ENCODE peak calls at places on chromosome 10, in five cellular contexts. B, K, Y, L and F are unnamed samples.

GRCh38 chr10:99658622-99659030 is 683 bp upstream of the ENTPD7 start:
- DNase-seq in K (peak; percentile 55), B (peak; percentile 32), Y (no peak), L (no peak), F (peak; percentile 70)

GRCh38 chr10:22615101-22615500 is 99.3 kb downstream of the PIP4K2A start:
- DNase-seq in K (no peak), Y (no peak), L (no peak), B (no peak), F (no peak)

GRCh38 chr10:103481974-103482531 is 3.0 kb upstream of the CALHM3 start:
- DNase-seq in L (no peak), K (peak; percentile 69), B (no peak), Y (no peak), F (no peak)

GRCh38 chr10:126638542-126638941 is 32.0 kb downstream of the C10orf90 start:
- DNase-seq in K (no peak), Y (no peak), L (peak; percentile 38), B (no peak), F (no peak)

GRCh38 chr10:9157656-9158055 is 1103.2 kb downstream of the GATA3 start:
- DNase-seq in L (no peak), B (no peak), Y (no peak), K (no peak), F (no peak)

GRCh38 chr10:99917963-99918825 is 91.6 kb downstream of the DNMBP start:
- DNase-seq in B (no peak), Y (peak; percentile 73), L (no peak), K (peak; percentile 59), F (no peak)

GRCh38 chr10:33139191-33139646 is 181.2 kb upstream of the ITGB1 start:
- DNase-seq in B (no peak), Y (no peak), K (no peak), L (peak; percentile 4), F (peak; percentile 21)

GRCh38 chr10:85266808-85267207 is 938.4 kb downstream of the CCSER2 start:
- DNase-seq in L (no peak), K (no peak), Y (no peak), B (no peak), F (no peak)

GRCh38 chr10:93476756-93477155 is 5.4 kb downstream of the MYOF start:
- DNase-seq in Y (no peak), K (no peak), L (no peak), B (no peak), F (no peak)

GRCh38 chr10:96565774-96566173 is 21.0 kb downstream of the TM9SF3 start:
- DNase-seq in B (no peak), Y (no peak), L (no peak), K (peak; percentile 80), F (no peak)

GRCh38 chr10:5958077-5958476 is 19.3 kb downstream of the IL15RA start:
- DNase-seq in K (peak; percentile 95), L (no peak), B (no peak), Y (no peak), F (no peak)

GRCh38 chr10:4650572-4650971 is 175.4 kb upstream of the AKR1E2 start:
- DNase-seq in L (no peak), Y (no peak), B (no peak), K (peak; percentile 75), F (no peak)

GRCh38 chr10:101777857-101778145 is 1.9 kb upstream of the FGF8 start:
- DNase-seq in L (peak; percentile 61), K (no peak), B (no peak), Y (peak; percentile 42), F (no peak)

GRCh38 chr10:33126118-33126517 is 168.1 kb upstream of the ITGB1 start:
- DNase-seq in B (peak; percentile 28), L (no peak), Y (no peak), K (peak; percentile 64), F (no peak)

GRCh38 chr10:122112625-122113160 is 123.7 kb downstream of the TACC2 start:
- DNase-seq in Y (peak; percentile 97), L (peak; percentile 86), B (peak; percentile 86), K (peak; percentile 96), F (peak; percentile 91)

GRCh38 chr10:100982916-100983830 is 4.1 kb downstream of the MRPL43 start:
- DNase-seq in Y (peak; percentile 59), K (no peak), L (peak; percentile 69), B (peak; percentile 4), F (peak; percentile 41)

GRCh38 chr10:89114846-89115625 is 92.1 kb downstream of the CH25H start:
- DNase-seq in B (no peak), K (no peak), Y (no peak), L (no peak), F (no peak)

GRCh38 chr10:124565565-124566221 is 104.1 kb downstream of the LHPP start:
- DNase-seq in B (no peak), L (peak; percentile 71), K (no peak), Y (no peak), F (no peak)

GRCh38 chr10:48286356-48286755 is 11.9 kb upstream of the FRMPD2 start:
- DNase-seq in B (no peak), Y (no peak), L (no peak), K (no peak), F (no peak)

GRCh38 chr10:6203331-6204062 is 765 bp downstream of the PFKFB3 start:
- DNase-seq in Y (peak; percentile 79), B (peak; percentile 67), K (peak; percentile 47), L (no peak), F (peak; percentile 65)

GRCh38 chr10:92291921-92292860 is 1.2 kb downstream of the MARCHF5 start:
- DNase-seq in L (no peak), B (peak; percentile 66), K (peak; percentile 57), Y (peak; percentile 75), F (peak; percentile 53)

GRCh38 chr10:22986771-22987542 is 59.1 kb downstream of the ARMC3 start:
- DNase-seq in L (no peak), K (peak; percentile 38), Y (no peak), B (no peak), F (no peak)

GRCh38 chr10:80416401-80417098 is 8.2 kb downstream of the PRXL2A start:
- DNase-seq in B (peak; percentile 66), K (no peak), Y (peak; percentile 94), L (peak; percentile 73), F (no peak)

GRCh38 chr10:519055-519715 is 170.3 kb downstream of the DIP2C start:
- DNase-seq in K (no peak), B (no peak), L (no peak), Y (peak; percentile 64), F (peak; percentile 40)

GRCh38 chr10:127920319-127921074 is 13.6 kb downstream of the PTPRE start:
- DNase-seq in L (no peak), K (no peak), Y (peak; percentile 39), B (no peak), F (no peak)
- H3K27ac ChIP-seq in L (peak overlapping the region; percentile 29), K (peak overlapping the region; percentile 5), Y (peak overlapping the region; percentile 12), B (peak overlapping the region; percentile 82), F (peak overlapping the region; percentile 10)

GRCh38 chr10:114628106-114628505 is 30.0 kb downstream of the ABLIM1 start:
- DNase-seq in B (no peak), Y (no peak), K (no peak), L (no peak), F (no peak)

GRCh38 chr10:114631678-114632417 is 26.2 kb downstream of the ABLIM1 start:
- DNase-seq in Y (peak; percentile 67), K (no peak), L (no peak), B (peak; percentile 60), F (peak; percentile 59)

GRCh38 chr10:114631090-114631677 is 26.9 kb downstream of the ABLIM1 start:
- DNase-seq in B (no peak), K (no peak), Y (no peak), L (no peak), F (no peak)

GRCh38 chr10:114629083-114629823 is 28.8 kb downstream of the ABLIM1 start:
- DNase-seq in Y (no peak), B (no peak), K (no peak), L (no peak), F (no peak)

DNA sequence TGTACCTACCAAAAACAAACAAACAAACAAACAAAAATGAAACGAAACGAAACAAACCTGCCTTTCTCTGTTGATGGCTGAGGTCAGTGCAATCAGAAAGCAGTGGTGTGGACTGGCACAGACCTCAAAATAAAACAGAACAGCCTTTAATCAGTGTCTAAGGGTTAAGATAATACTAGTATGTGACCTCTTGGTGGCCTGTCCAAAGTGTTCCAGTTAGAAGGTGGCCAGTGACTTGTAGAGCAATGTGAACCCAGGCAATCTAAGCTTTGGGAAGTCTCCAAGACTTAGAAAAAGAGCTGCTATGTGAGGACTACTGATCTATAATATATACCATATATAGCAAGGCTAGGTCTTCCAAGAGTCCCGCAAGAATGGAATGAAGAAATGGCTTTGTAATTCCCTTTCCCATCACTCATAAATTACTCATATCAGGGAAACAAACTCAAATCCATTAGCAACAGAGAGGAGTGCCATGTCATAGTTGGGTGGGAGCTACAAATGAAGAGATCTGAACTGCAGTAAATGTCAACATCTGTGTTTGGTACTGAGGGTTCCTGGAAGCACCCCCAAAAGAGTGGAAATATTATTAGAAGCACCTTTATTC is 28.1 kb downstream of the ABLIM1 start:
- DNase-seq in L (no peak), B (no peak), K (peak; percentile 45), Y (no peak), F (no peak)
- H3K4me1 ChIP-seq in L (peaks cover 49% of the 10 kb centered on the region), B (peaks cover 72% of the 10 kb centered on the region), K (peaks cover 9% of the 10 kb centered on the region), Y (no peaks in the 10 kb centered on the region), F (peaks cover 23% of the 10 kb centered on the region)

DNA sequence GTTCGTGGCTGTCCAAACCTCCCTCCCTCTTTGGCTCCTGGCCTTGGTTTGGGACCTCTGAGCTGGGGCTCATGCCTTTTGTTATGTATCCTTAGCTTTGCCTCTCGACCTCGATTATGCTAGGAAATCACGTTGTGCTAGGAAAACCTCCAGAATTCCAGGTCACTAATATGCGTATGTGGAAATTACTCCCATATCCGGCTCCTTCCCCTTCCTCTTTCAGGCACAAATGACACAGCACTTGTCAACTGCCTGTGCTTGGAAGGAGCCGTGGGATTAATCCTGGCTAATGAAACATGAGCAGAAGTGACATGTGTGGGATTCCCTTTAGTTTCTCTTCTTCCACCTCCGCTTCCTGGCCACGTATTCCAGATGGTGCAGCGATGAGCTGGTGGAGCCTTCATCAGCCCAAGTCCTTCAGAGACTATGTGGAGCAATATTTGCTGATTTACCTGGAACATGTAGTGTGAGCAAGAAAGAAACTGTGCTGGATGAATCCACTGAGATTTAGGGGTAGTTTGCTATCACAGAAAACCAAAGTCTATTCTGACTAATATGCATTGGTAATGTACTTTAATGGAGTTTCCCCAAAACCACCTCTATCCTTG is 149.2 kb downstream of the REEP3 start:
- DNase-seq in K (no peak), B (peak; percentile 60), L (no peak), Y (no peak), F (no peak)
- TF ChIP-seq POLR2A in K (no peak), B (peak; percentile 23), L (no peak), Y (no peak), F (no peak)

GRCh38 chr10:62157601-62158000 is 111.0 kb downstream of the RTKN2 start:
- DNase-seq in Y (no peak), L (no peak), B (no peak), K (no peak), F (no peak)

GRCh38 chr10:62149621-62150020 is 119.0 kb downstream of the RTKN2 start:
- DNase-seq in Y (no peak), K (no peak), B (no peak), L (no peak), F (no peak)

GRCh38 chr10:62155054-62155453 is 113.6 kb downstream of the RTKN2 start:
- DNase-seq in Y (no peak), L (no peak), B (no peak), K (no peak), F (no peak)

GRCh38 chr10:62154231-62154630 is 114.4 kb downstream of the RTKN2 start:
- DNase-seq in L (no peak), Y (no peak), B (no peak), K (no peak), F (peak; percentile 52)

GRCh38 chr10:62153191-62153590 is 115.5 kb downstream of the RTKN2 start:
- DNase-seq in L (no peak), Y (no peak), B (no peak), K (peak; percentile 85), F (no peak)
- H3K27ac ChIP-seq in L (no peak overlapping the region), Y (no peak overlapping the region), B (no peak overlapping the region), K (peak overlapping the region; percentile 43), F (no peak overlapping the region)